ENCODE peak calls at places on chromosomes 7 and 10, in nine cellular contexts. One of them, this sample, is unnamed.

GRCh38 chr10:22821501-22821900 is 106.4 kb upstream of the ARMC3 start:
- DNase-seq in T-helper 9 cell: no peak
- DNase-seq in WTC11: no peak
- DNase-seq in activated CD8-positive, alpha-beta memory T cell treated with anti-CD3 and anti-CD28 coated beads, Interleukin-2, amount 50 U/mL, for 48 hours: no peak
- DNase-seq in cardiac fibroblast: peak; percentile 65
- DNase-seq in activated CD4-positive, alpha-beta T cell treated with anti-CD3 and anti-CD28 coated beads, Interleukin-2, amount 50 U/mL, for 4 hours: no peak
- DNase-seq in M059J: peak; percentile 49
- DNase-seq in activated T-cell treated with anti-CD3 and anti-CD28 coated beads, Interleukin-2, amount 50 U/mL, for 72 hours: no peak
- DNase-seq in mucosa of gallbladder: no peak
- DNase-seq in this sample: peak; percentile 80

GRCh38 chr7:45162943-45163691 is 5.5 kb downstream of the RAMP3 start:
- DNase-seq in activated T-cell treated with anti-CD3 and anti-CD28 coated beads, Interleukin-2, amount 50 U/mL, for 72 hours: no peak
- DNase-seq in cardiac fibroblast: no peak
- DNase-seq in T-helper 9 cell: no peak
- DNase-seq in M059J: no peak
- DNase-seq in activated CD4-positive, alpha-beta T cell treated with anti-CD3 and anti-CD28 coated beads, Interleukin-2, amount 50 U/mL, for 4 hours: no peak
- DNase-seq in activated CD8-positive, alpha-beta memory T cell treated with anti-CD3 and anti-CD28 coated beads, Interleukin-2, amount 50 U/mL, for 48 hours: no peak
- DNase-seq in WTC11: no peak
- DNase-seq in mucosa of gallbladder: no peak
- DNase-seq in this sample: no peak

GRCh38 chr10:14450041-14450491 is 119.3 kb upstream of the FRMD4A start:
- DNase-seq in activated CD8-positive, alpha-beta memory T cell treated with anti-CD3 and anti-CD28 coated beads, Interleukin-2, amount 50 U/mL, for 48 hours: no peak
- DNase-seq in activated T-cell treated with anti-CD3 and anti-CD28 coated beads, Interleukin-2, amount 50 U/mL, for 72 hours: no peak
- DNase-seq in T-helper 9 cell: no peak
- DNase-seq in activated CD4-positive, alpha-beta T cell treated with anti-CD3 and anti-CD28 coated beads, Interleukin-2, amount 50 U/mL, for 4 hours: no peak
- DNase-seq in M059J: peak; percentile 81
- DNase-seq in WTC11: no peak
- DNase-seq in mucosa of gallbladder: peak; percentile 46
- DNase-seq in cardiac fibroblast: peak; percentile 47
- DNase-seq in this sample: peak; percentile 36

GRCh38 chr7:51141451-51141971 is 175.1 kb downstream of the COBL start:
- DNase-seq in activated T-cell treated with anti-CD3 and anti-CD28 coated beads, Interleukin-2, amount 50 U/mL, for 72 hours: peak; percentile 20
- DNase-seq in cardiac fibroblast: peak; percentile 69
- DNase-seq in M059J: peak; percentile 58
- DNase-seq in mucosa of gallbladder: no peak
- DNase-seq in T-helper 9 cell: no peak
- DNase-seq in activated CD8-positive, alpha-beta memory T cell treated with anti-CD3 and anti-CD28 coated beads, Interleukin-2, amount 50 U/mL, for 48 hours: no peak
- DNase-seq in WTC11: no peak
- DNase-seq in activated CD4-positive, alpha-beta T cell treated with anti-CD3 and anti-CD28 coated beads, Interleukin-2, amount 50 U/mL, for 4 hours: no peak
- DNase-seq in this sample: peak; percentile 45

GRCh38 chr10:120971671-120972070 is 120.5 kb downstream of the WDR11 start:
- DNase-seq in activated T-cell treated with anti-CD3 and anti-CD28 coated beads, Interleukin-2, amount 50 U/mL, for 72 hours: no peak
- DNase-seq in cardiac fibroblast: no peak
- DNase-seq in activated CD4-positive, alpha-beta T cell treated with anti-CD3 and anti-CD28 coated beads, Interleukin-2, amount 50 U/mL, for 4 hours: no peak
- DNase-seq in activated CD8-positive, alpha-beta memory T cell treated with anti-CD3 and anti-CD28 coated beads, Interleukin-2, amount 50 U/mL, for 48 hours: no peak
- DNase-seq in T-helper 9 cell: no peak
- DNase-seq in WTC11: no peak
- DNase-seq in mucosa of gallbladder: no peak
- DNase-seq in M059J: no peak
- DNase-seq in this sample: no peak

GRCh38 chr7:152869041-152869676 is 109.6 kb downstream of the ACTR3B start:
- DNase-seq in activated T-cell treated with anti-CD3 and anti-CD28 coated beads, Interleukin-2, amount 50 U/mL, for 72 hours: no peak
- DNase-seq in activated CD4-positive, alpha-beta T cell treated with anti-CD3 and anti-CD28 coated beads, Interleukin-2, amount 50 U/mL, for 4 hours: no peak
- DNase-seq in M059J: no peak
- DNase-seq in T-helper 9 cell: no peak
- DNase-seq in WTC11: no peak
- DNase-seq in mucosa of gallbladder: no peak
- DNase-seq in activated CD8-positive, alpha-beta memory T cell treated with anti-CD3 and anti-CD28 coated beads, Interleukin-2, amount 50 U/mL, for 48 hours: peak; percentile 18
- DNase-seq in cardiac fibroblast: no peak
- DNase-seq in this sample: no peak

GRCh38 chr10:62492012-62492869 is 118.1 kb downstream of the ZNF365 start:
- DNase-seq in mucosa of gallbladder: no peak
- DNase-seq in activated T-cell treated with anti-CD3 and anti-CD28 coated beads, Interleukin-2, amount 50 U/mL, for 72 hours: no peak
- DNase-seq in activated CD4-positive, alpha-beta T cell treated with anti-CD3 and anti-CD28 coated beads, Interleukin-2, amount 50 U/mL, for 4 hours: no peak
- DNase-seq in M059J: peak; percentile 40
- DNase-seq in WTC11: no peak
- DNase-seq in T-helper 9 cell: no peak
- DNase-seq in activated CD8-positive, alpha-beta memory T cell treated with anti-CD3 and anti-CD28 coated beads, Interleukin-2, amount 50 U/mL, for 48 hours: no peak
- DNase-seq in cardiac fibroblast: peak; percentile 44
- DNase-seq in this sample: peak; percentile 32

GRCh38 chr7:129370812-129371211 is 63.4 kb upstream of the STRIP2 start:
- DNase-seq in WTC11: no peak
- DNase-seq in M059J: peak; percentile 33
- DNase-seq in activated T-cell treated with anti-CD3 and anti-CD28 coated beads, Interleukin-2, amount 50 U/mL, for 72 hours: no peak
- DNase-seq in cardiac fibroblast: no peak
- DNase-seq in T-helper 9 cell: no peak
- DNase-seq in activated CD4-positive, alpha-beta T cell treated with anti-CD3 and anti-CD28 coated beads, Interleukin-2, amount 50 U/mL, for 4 hours: no peak
- DNase-seq in mucosa of gallbladder: no peak
- DNase-seq in activated CD8-positive, alpha-beta memory T cell treated with anti-CD3 and anti-CD28 coated beads, Interleukin-2, amount 50 U/mL, for 48 hours: no peak
- DNase-seq in this sample: no peak

GRCh38 chr10:55058800-55059199 is 257.8 kb upstream of the PCDH15 start:
- DNase-seq in activated CD4-positive, alpha-beta T cell treated with anti-CD3 and anti-CD28 coated beads, Interleukin-2, amount 50 U/mL, for 4 hours: no peak
- DNase-seq in activated T-cell treated with anti-CD3 and anti-CD28 coated beads, Interleukin-2, amount 50 U/mL, for 72 hours: no peak
- DNase-seq in activated CD8-positive, alpha-beta memory T cell treated with anti-CD3 and anti-CD28 coated beads, Interleukin-2, amount 50 U/mL, for 48 hours: no peak
- DNase-seq in mucosa of gallbladder: no peak
- DNase-seq in WTC11: no peak
- DNase-seq in T-helper 9 cell: no peak
- DNase-seq in M059J: no peak
- DNase-seq in cardiac fibroblast: no peak
- DNase-seq in this sample: no peak

GRCh38 chr7:114660007-114660406 is 245.4 kb downstream of the FOXP2 start:
- DNase-seq in mucosa of gallbladder: no peak
- DNase-seq in activated CD8-positive, alpha-beta memory T cell treated with anti-CD3 and anti-CD28 coated beads, Interleukin-2, amount 50 U/mL, for 48 hours: no peak
- DNase-seq in activated CD4-positive, alpha-beta T cell treated with anti-CD3 and anti-CD28 coated beads, Interleukin-2, amount 50 U/mL, for 4 hours: no peak
- DNase-seq in T-helper 9 cell: no peak
- DNase-seq in cardiac fibroblast: no peak
- DNase-seq in activated T-cell treated with anti-CD3 and anti-CD28 coated beads, Interleukin-2, amount 50 U/mL, for 72 hours: no peak
- DNase-seq in M059J: no peak
- DNase-seq in WTC11: no peak
- DNase-seq in this sample: no peak

GRCh38 chr10:62540389-62540788 is 166.2 kb downstream of the ZNF365 start:
- DNase-seq in activated CD4-positive, alpha-beta T cell treated with anti-CD3 and anti-CD28 coated beads, Interleukin-2, amount 50 U/mL, for 4 hours: no peak
- DNase-seq in activated T-cell treated with anti-CD3 and anti-CD28 coated beads, Interleukin-2, amount 50 U/mL, for 72 hours: no peak
- DNase-seq in WTC11: no peak
- DNase-seq in M059J: no peak
- DNase-seq in mucosa of gallbladder: no peak
- DNase-seq in T-helper 9 cell: no peak
- DNase-seq in cardiac fibroblast: no peak
- DNase-seq in activated CD8-positive, alpha-beta memory T cell treated with anti-CD3 and anti-CD28 coated beads, Interleukin-2, amount 50 U/mL, for 48 hours: no peak
- DNase-seq in this sample: no peak

GRCh38 chr7:100342761-100343160 is 15.2 kb upstream of the PILRB start:
- DNase-seq in M059J: no peak
- DNase-seq in activated CD8-positive, alpha-beta memory T cell treated with anti-CD3 and anti-CD28 coated beads, Interleukin-2, amount 50 U/mL, for 48 hours: peak; percentile 41
- DNase-seq in activated T-cell treated with anti-CD3 and anti-CD28 coated beads, Interleukin-2, amount 50 U/mL, for 72 hours: no peak
- DNase-seq in cardiac fibroblast: no peak
- DNase-seq in mucosa of gallbladder: no peak
- DNase-seq in T-helper 9 cell: no peak
- DNase-seq in WTC11: no peak
- DNase-seq in activated CD4-positive, alpha-beta T cell treated with anti-CD3 and anti-CD28 coated beads, Interleukin-2, amount 50 U/mL, for 4 hours: no peak
- DNase-seq in this sample: no peak

GRCh38 chr7:107614425-107614824 is 34.4 kb downstream of the BCAP29 start:
- DNase-seq in activated CD4-positive, alpha-beta T cell treated with anti-CD3 and anti-CD28 coated beads, Interleukin-2, amount 50 U/mL, for 4 hours: no peak
- DNase-seq in activated CD8-positive, alpha-beta memory T cell treated with anti-CD3 and anti-CD28 coated beads, Interleukin-2, amount 50 U/mL, for 48 hours: no peak
- DNase-seq in WTC11: no peak
- DNase-seq in cardiac fibroblast: peak; percentile 82
- DNase-seq in T-helper 9 cell: no peak
- DNase-seq in mucosa of gallbladder: no peak
- DNase-seq in M059J: peak; percentile 91
- DNase-seq in activated T-cell treated with anti-CD3 and anti-CD28 coated beads, Interleukin-2, amount 50 U/mL, for 72 hours: no peak
- DNase-seq in this sample: peak; percentile 89

GRCh38 chr10:137031-137430 is 1.8 kb downstream of the ZMYND11 start:
- DNase-seq in cardiac fibroblast: peak; percentile 39
- DNase-seq in activated CD8-positive, alpha-beta memory T cell treated with anti-CD3 and anti-CD28 coated beads, Interleukin-2, amount 50 U/mL, for 48 hours: peak; percentile 58
- DNase-seq in mucosa of gallbladder: no peak
- DNase-seq in T-helper 9 cell: peak; percentile 23
- DNase-seq in WTC11: peak; percentile 38
- DNase-seq in activated T-cell treated with anti-CD3 and anti-CD28 coated beads, Interleukin-2, amount 50 U/mL, for 72 hours: peak; percentile 50
- DNase-seq in M059J: peak; percentile 35
- DNase-seq in activated CD4-positive, alpha-beta T cell treated with anti-CD3 and anti-CD28 coated beads, Interleukin-2, amount 50 U/mL, for 4 hours: peak; percentile 43
- DNase-seq in this sample: peak; percentile 31

GRCh38 chr10:72133517-72133916 is 45.2 kb upstream of the SPOCK2 start:
- DNase-seq in mucosa of gallbladder: no peak
- DNase-seq in M059J: peak; percentile 86
- DNase-seq in WTC11: no peak
- DNase-seq in activated CD8-positive, alpha-beta memory T cell treated with anti-CD3 and anti-CD28 coated beads, Interleukin-2, amount 50 U/mL, for 48 hours: no peak
- DNase-seq in activated CD4-positive, alpha-beta T cell treated with anti-CD3 and anti-CD28 coated beads, Interleukin-2, amount 50 U/mL, for 4 hours: no peak
- DNase-seq in T-helper 9 cell: no peak
- DNase-seq in activated T-cell treated with anti-CD3 and anti-CD28 coated beads, Interleukin-2, amount 50 U/mL, for 72 hours: no peak
- DNase-seq in cardiac fibroblast: peak; percentile 72
- DNase-seq in this sample: peak; percentile 87

GRCh38 chr7:69599879-69600764 is 1.8 kb downstream of the AUTS2 start:
- DNase-seq in cardiac fibroblast: no peak
- DNase-seq in activated T-cell treated with anti-CD3 and anti-CD28 coated beads, Interleukin-2, amount 50 U/mL, for 72 hours: no peak
- DNase-seq in T-helper 9 cell: no peak
- DNase-seq in M059J: no peak
- DNase-seq in mucosa of gallbladder: no peak
- DNase-seq in activated CD8-positive, alpha-beta memory T cell treated with anti-CD3 and anti-CD28 coated beads, Interleukin-2, amount 50 U/mL, for 48 hours: no peak
- DNase-seq in WTC11: no peak
- DNase-seq in activated CD4-positive, alpha-beta T cell treated with anti-CD3 and anti-CD28 coated beads, Interleukin-2, amount 50 U/mL, for 4 hours: no peak
- DNase-seq in this sample: no peak

GRCh38 chr7:45073843-45074737 is 14.7 kb downstream of the NACAD start:
- DNase-seq in cardiac fibroblast: no peak
- DNase-seq in mucosa of gallbladder: no peak
- DNase-seq in M059J: peak; percentile 59
- DNase-seq in activated CD8-positive, alpha-beta memory T cell treated with anti-CD3 and anti-CD28 coated beads, Interleukin-2, amount 50 U/mL, for 48 hours: no peak
- DNase-seq in activated CD4-positive, alpha-beta T cell treated with anti-CD3 and anti-CD28 coated beads, Interleukin-2, amount 50 U/mL, for 4 hours: no peak
- DNase-seq in WTC11: no peak
- DNase-seq in activated T-cell treated with anti-CD3 and anti-CD28 coated beads, Interleukin-2, amount 50 U/mL, for 72 hours: no peak
- DNase-seq in T-helper 9 cell: no peak
- DNase-seq in this sample: no peak

GRCh38 chr10:126959906-126960685 is 54.9 kb downstream of the DOCK1 start:
- DNase-seq in activated CD4-positive, alpha-beta T cell treated with anti-CD3 and anti-CD28 coated beads, Interleukin-2, amount 50 U/mL, for 4 hours: no peak
- DNase-seq in WTC11: no peak
- DNase-seq in activated T-cell treated with anti-CD3 and anti-CD28 coated beads, Interleukin-2, amount 50 U/mL, for 72 hours: no peak
- DNase-seq in M059J: peak; percentile 19
- DNase-seq in mucosa of gallbladder: no peak
- DNase-seq in T-helper 9 cell: no peak
- DNase-seq in activated CD8-positive, alpha-beta memory T cell treated with anti-CD3 and anti-CD28 coated beads, Interleukin-2, amount 50 U/mL, for 48 hours: no peak
- DNase-seq in cardiac fibroblast: no peak
- DNase-seq in this sample: no peak

GRCh38 chr7:155219154-155219531 is 78.5 kb upstream of the INSIG1 start:
- DNase-seq in cardiac fibroblast: no peak
- DNase-seq in activated CD4-positive, alpha-beta T cell treated with anti-CD3 and anti-CD28 coated beads, Interleukin-2, amount 50 U/mL, for 4 hours: no peak
- DNase-seq in mucosa of gallbladder: no peak
- DNase-seq in activated CD8-positive, alpha-beta memory T cell treated with anti-CD3 and anti-CD28 coated beads, Interleukin-2, amount 50 U/mL, for 48 hours: no peak
- DNase-seq in M059J: no peak
- DNase-seq in activated T-cell treated with anti-CD3 and anti-CD28 coated beads, Interleukin-2, amount 50 U/mL, for 72 hours: no peak
- DNase-seq in WTC11: no peak
- DNase-seq in T-helper 9 cell: no peak
- DNase-seq in this sample: no peak

GRCh38 chr10:25097669-25098411 is 77.0 kb upstream of the GPR158 start:
- DNase-seq in mucosa of gallbladder: no peak
- DNase-seq in cardiac fibroblast: no peak
- DNase-seq in activated CD8-positive, alpha-beta memory T cell treated with anti-CD3 and anti-CD28 coated beads, Interleukin-2, amount 50 U/mL, for 48 hours: no peak
- DNase-seq in activated CD4-positive, alpha-beta T cell treated with anti-CD3 and anti-CD28 coated beads, Interleukin-2, amount 50 U/mL, for 4 hours: no peak
- DNase-seq in T-helper 9 cell: no peak
- DNase-seq in activated T-cell treated with anti-CD3 and anti-CD28 coated beads, Interleukin-2, amount 50 U/mL, for 72 hours: no peak
- DNase-seq in WTC11: no peak
- DNase-seq in M059J: no peak
- DNase-seq in this sample: no peak

GRCh38 chr10:53664620-53665019 is 892.0 kb upstream of the MBL2 start:
- DNase-seq in mucosa of gallbladder: peak; percentile 26
- DNase-seq in activated CD8-positive, alpha-beta memory T cell treated with anti-CD3 and anti-CD28 coated beads, Interleukin-2, amount 50 U/mL, for 48 hours: no peak
- DNase-seq in activated CD4-positive, alpha-beta T cell treated with anti-CD3 and anti-CD28 coated beads, Interleukin-2, amount 50 U/mL, for 4 hours: no peak
- DNase-seq in cardiac fibroblast: no peak
- DNase-seq in M059J: peak; percentile 1
- DNase-seq in activated T-cell treated with anti-CD3 and anti-CD28 coated beads, Interleukin-2, amount 50 U/mL, for 72 hours: no peak
- DNase-seq in T-helper 9 cell: no peak
- DNase-seq in WTC11: no peak
- DNase-seq in this sample: peak; percentile 0

GRCh38 chr7:1817061-1817712 is 147.1 kb downstream of the ELFN1 start:
- DNase-seq in cardiac fibroblast: no peak
- DNase-seq in activated T-cell treated with anti-CD3 and anti-CD28 coated beads, Interleukin-2, amount 50 U/mL, for 72 hours: no peak
- DNase-seq in activated CD4-positive, alpha-beta T cell treated with anti-CD3 and anti-CD28 coated beads, Interleukin-2, amount 50 U/mL, for 4 hours: no peak
- DNase-seq in T-helper 9 cell: no peak
- DNase-seq in mucosa of gallbladder: no peak
- DNase-seq in M059J: no peak
- DNase-seq in activated CD8-positive, alpha-beta memory T cell treated with anti-CD3 and anti-CD28 coated beads, Interleukin-2, amount 50 U/mL, for 48 hours: peak; percentile 42
- DNase-seq in WTC11: no peak
- DNase-seq in this sample: no peak

GRCh38 chr10:103458720-103459119 is at the start of gene CALHM1:
- DNase-seq in cardiac fibroblast: no peak
- DNase-seq in mucosa of gallbladder: no peak
- DNase-seq in M059J: no peak
- DNase-seq in T-helper 9 cell: no peak
- DNase-seq in activated CD4-positive, alpha-beta T cell treated with anti-CD3 and anti-CD28 coated beads, Interleukin-2, amount 50 U/mL, for 4 hours: no peak
- DNase-seq in activated CD8-positive, alpha-beta memory T cell treated with anti-CD3 and anti-CD28 coated beads, Interleukin-2, amount 50 U/mL, for 48 hours: no peak
- DNase-seq in WTC11: peak; percentile 65
- DNase-seq in activated T-cell treated with anti-CD3 and anti-CD28 coated beads, Interleukin-2, amount 50 U/mL, for 72 hours: no peak
- DNase-seq in this sample: no peak